ENCODE peak calls at places on chromosomes 16 and 17, in five cellular contexts. B is prostate gland, O is sigmoid colon, N is heart right ventricle, U is PC-9. A is an unnamed sample.

GRCh38 chr17:80104321-80104955 is 3.1 kb downstream of the GAA start:
- DNase-seq in U (no peak), B (no peak), N (no peak), O (no peak), A (no peak)

GRCh38 chr16:86567701-86568571 is 1.3 kb downstream of the FOXC2 start:
- DNase-seq in N (peak), O (no peak), U (no peak), B (no peak), A (peak)

GRCh38 chr16:47568355-47568754 is 107.2 kb downstream of the PHKB start:
- DNase-seq in U (no peak), O (no peak), B (no peak), N (no peak), A (no peak)

GRCh38 chr16:54856871-54857270 is 73.8 kb upstream of the IRX5 start:
- DNase-seq in N (no peak), O (no peak), B (no peak), U (no peak), A (no peak)

GRCh38 chr17:17200831-17201230 is 5.3 kb downstream of the PLD6 start:
- DNase-seq in U (no peak), B (no peak), N (no peak), O (peak), A (no peak)

GRCh38 chr16:49596119-49596518 is 222.5 kb downstream of the C16orf78 start:
- DNase-seq in U (no peak), B (no peak), O (no peak), N (no peak), A (no peak)

GRCh38 chr17:5694507-5694906 is 110.2 kb upstream of the NLRP1 start:
- DNase-seq in U (no peak), O (no peak), N (no peak), B (no peak), A (no peak)

GRCh38 chr17:73976676-73977521 is 226.6 kb upstream of the RPL38 start:
- DNase-seq in N (no peak), B (no peak), O (no peak), U (no peak), A (no peak)

GRCh38 chr17:59764292-59764741 is 56.9 kb downstream of the VMP1 start:
- DNase-seq in O (no peak), N (no peak), B (no peak), U (no peak), A (no peak)

GRCh38 chr17:73826872-73827228 is 182.6 kb upstream of the SDK2 start:
- DNase-seq in N (no peak), U (no peak), O (no peak), B (no peak), A (no peak)

DNA sequence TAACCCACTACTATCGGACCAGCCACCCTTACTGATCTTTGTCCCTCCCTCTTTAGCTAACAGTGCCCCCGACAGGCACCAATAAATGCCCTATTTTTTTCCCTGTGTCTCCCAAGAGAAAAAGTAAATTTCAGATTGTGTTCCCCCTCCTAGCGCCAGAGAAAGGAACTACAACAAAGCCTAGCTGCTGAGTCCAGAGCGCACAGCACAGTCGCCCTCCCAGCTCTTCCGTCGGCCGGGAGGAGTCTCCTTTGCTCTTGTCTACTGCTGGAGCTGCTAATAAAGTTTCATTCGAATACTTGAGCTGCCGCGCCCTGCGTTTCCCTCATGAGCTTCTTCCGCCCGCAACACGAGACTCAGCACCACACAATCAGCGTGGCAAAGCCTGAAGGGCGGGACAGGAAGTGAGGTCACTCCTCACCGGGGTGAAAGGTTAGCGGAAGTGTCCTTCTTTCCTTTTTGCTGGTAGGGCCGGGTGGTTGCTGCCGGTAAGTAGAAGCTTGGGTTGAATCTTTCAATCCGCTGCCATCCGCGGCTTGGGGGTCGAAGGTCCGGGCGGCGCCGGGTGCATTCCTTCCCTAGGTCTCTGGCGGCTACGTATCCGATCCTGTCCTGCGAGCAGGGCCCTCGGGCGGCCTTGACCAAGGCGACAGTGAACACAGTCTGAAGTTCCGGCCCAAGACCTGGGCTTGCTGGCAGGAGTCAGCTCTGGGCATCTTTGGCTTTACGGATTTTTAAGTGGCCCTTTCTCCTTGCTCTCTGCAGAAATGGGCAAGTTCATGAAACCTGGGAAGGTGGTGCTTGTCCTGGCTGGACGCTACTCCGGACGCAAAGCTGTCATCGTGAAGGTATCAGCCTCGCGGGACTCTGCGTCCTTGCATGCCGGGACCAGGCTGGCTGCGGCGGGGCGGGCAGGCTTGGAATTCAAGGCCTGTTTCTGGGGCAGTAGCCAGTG is at the start of gene RPL27:
- DNase-seq in B (peak), U (peak), N (peak), O (peak), A (peak)
- TF ChIP-seq CTCF in B (peak), U (peak), N (peak), O (peak), A (peak)

GRCh38 chr16:85564277-85565051 is 48.7 kb upstream of the GSE1 start:
- DNase-seq in O (no peak), N (no peak), U (peak), B (no peak), A (peak)

GRCh38 chr16:85563031-85563430 is 50.1 kb upstream of the GSE1 start:
- DNase-seq in B (no peak), N (no peak), U (no peak), O (no peak), A (no peak)

GRCh38 chr16:85562102-85562786 is 50.9 kb upstream of the GSE1 start:
- DNase-seq in O (no peak), U (no peak), N (no peak), B (no peak), A (no peak)

GRCh38 chr16:85565340-85565739 is 47.8 kb upstream of the GSE1 start:
- DNase-seq in U (no peak), N (no peak), B (no peak), O (no peak), A (no peak)

DNA sequence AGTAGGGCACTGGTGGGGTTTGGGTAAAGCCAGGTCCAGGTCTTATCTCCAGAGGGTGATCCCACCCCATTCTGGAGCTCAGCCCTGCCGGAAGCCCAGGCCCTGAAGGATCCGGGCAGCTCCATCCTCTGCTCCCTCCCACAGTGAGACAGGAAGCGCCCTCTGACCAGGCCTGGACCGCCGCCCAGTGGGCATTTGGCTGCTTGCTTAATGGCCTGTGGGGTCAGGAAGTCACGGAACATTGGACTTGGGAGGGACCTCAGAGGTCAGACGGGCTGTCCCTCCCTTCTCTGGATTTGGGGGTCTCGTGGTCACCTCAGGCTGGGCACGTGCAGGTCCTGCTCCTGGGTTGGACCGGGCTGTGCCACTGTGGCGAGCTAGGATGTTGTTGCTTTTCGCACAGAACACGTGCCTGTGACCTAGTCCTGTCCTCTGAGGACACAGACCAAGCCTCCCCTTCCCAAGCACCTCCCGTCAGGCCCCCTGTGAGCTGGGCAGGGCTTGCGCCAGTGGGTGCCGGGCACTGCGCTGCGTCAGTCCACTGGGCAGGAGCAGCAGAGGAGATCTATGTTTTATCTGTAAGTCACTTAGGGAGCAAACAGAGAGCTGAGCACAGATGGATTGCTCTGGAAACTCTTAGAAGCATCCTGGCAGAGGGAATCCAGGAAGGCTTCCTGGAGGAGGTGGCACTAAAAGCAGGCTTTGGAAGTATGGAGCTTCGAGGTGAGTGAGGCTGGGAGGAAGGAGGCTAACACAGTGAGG is 49.4 kb upstream of the GSE1 start:
- DNase-seq in B (no peak), U (peak), O (peak), N (peak), A (no peak)
- TF ChIP-seq CTCF in B (no peak), U (peak), O (no peak), N (peak), A (no peak)

GRCh38 chr17:48601184-48601527 is 3.6 kb downstream of the HOXB6 start:
- DNase-seq in B (no peak), U (no peak), N (no peak), O (no peak), A (no peak)
- TF ChIP-seq CTCF in B (no peak), U (no peak), N (no peak), O (no peak), A (no peak)

DNA sequence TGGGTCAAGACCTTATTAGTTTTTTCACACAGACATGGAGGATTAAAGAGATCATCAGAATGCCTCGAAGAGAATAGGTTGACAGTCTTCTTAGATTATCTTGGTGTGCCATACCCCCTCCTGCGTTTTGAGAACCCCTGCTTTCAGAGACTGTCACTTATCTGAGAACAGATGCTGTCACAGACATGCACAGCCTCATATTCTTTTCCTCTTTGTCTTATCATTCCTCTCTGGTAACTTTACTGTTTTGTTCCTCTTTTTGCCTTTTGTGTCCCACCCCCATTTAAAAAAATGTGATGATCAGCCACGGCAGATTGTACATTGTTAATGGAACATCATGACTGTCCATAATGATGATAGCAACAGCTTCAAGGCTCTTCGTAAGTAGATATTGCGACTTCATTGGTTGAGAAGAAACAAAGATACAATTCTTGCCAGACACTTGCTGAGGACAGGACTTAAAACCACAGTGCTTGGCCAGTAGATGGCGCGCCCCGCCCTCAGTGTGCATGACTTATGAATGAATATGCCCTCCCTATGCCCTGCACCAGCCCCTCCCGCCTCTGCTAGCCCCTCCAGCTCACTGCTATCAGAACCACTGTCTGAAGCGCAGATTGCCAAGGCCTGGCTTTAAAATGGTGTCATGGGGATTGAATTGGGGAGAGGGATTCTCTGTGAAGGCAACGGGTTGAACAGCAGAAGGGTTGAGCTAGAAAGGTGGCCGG is 2.6 kb upstream of the PITPNC1 start:
- DNase-seq in N (peak), B (peak), U (peak), O (peak), A (peak)
- TF ChIP-seq CTCF in N (peak), B (peak), U (peak), O (peak), A (peak)

GRCh38 chr17:72667096-72668063 is 425.1 kb downstream of the SLC39A11 start:
- DNase-seq in B (no peak), O (peak), N (no peak), U (no peak), A (no peak)
- TF ChIP-seq CTCF in B (no peak), O (no peak), N (no peak), U (no peak), A (no peak)

DNA sequence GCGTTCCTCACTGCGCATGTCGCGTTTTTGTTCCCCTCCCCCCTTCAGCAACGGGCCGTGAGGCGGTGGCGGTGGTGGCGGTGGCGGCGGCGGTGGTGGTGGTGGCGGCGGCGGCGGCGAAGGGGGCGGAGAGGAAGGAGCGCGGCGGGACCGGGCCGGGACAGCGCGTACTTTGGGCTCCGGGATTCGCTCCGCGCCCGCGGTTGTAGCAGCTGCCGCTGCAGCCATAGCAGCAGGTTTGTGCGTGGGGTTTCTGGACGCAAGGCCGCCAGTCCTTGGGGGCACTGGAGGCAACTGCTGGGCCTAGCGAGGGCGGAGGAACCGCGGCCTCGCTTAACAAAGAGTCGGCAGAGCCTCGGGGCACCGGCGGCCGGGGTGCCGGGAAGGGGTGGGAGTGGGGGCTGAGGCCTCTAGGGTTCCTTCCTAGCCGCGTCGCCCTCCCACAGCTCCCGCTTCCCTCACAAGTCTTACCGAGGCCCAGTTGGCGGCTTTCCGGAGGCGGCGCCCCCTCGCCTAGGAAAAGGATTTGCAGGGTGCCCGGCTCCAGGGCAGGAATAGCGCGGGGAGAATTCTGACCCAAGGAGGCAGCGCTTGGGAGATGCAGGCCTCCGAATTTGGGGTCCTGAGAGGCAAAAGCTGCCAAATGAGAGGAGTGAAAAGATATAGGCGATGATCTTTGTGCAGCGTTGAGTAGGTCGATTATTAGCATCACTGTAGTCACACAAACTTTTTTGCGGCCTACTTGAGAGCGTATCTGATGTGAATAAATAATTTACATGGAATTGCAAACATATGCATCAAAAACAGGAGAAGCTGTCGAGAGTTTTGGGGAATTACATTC is at the start of gene DDX42:
- DNase-seq in B (peak), U (peak), O (peak), N (peak), A (peak)
- TF ChIP-seq CTCF in B (no peak), U (no peak), O (no peak), N (no peak), A (no peak)

DNA sequence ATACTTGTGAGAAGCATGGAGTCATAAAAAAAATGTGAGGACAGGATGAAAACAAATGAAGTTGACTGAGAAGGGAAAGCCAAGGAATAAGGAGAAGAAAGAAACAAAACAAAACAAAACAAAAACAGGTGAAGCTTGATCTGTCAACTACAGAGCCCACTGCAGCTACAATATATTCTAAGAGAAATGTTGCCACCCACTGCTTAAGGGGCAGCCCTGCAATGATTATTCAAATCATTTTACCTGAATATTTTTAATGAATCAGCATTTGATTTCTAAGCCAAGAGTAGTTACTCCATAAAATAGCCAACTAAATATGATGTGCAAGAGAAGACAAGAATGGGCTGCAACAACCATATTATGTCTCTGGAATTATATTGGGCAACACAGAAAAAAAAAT is 252.0 kb upstream of the KIF2B start:
- DNase-seq in O (no peak), N (no peak), B (no peak), U (no peak), A (no peak)
- TF ChIP-seq CTCF in O (no peak), N (no peak), B (no peak), U (no peak), A (no peak)

GRCh38 chr17:50620848-50621247 is 13.8 kb upstream of the ABCC3 start:
- DNase-seq in O (no peak), U (no peak), N (no peak), B (no peak), A (no peak)
- TF ChIP-seq CTCF in O (no peak), U (no peak), N (no peak), B (no peak), A (no peak)

GRCh38 chr16:20987049-20987448 is 86.5 kb downstream of the LYRM1 start:
- DNase-seq in N (no peak), B (no peak), O (no peak), U (no peak), A (no peak)
- TF ChIP-seq CTCF in N (no peak), B (no peak), O (no peak), U (no peak), A (no peak)